ENCODE peak calls at places on chromosome 10, in seven cellular contexts. V is mammary epithelial cell, L is psoas muscle, J is A549, X is PC-9, A is heart left ventricle, S is ovary. O is an unnamed sample.

GRCh38 chr10:86647773-86648705 is 6.3 kb upstream of the OPN4 start:
- DNase-seq in J (no peak), X (peak; percentile 33), V (peak; percentile 79), A (no peak), S (no peak), L (no peak), O (peak; percentile 86)

GRCh38 chr10:52031771-52032170 is 282.3 kb upstream of the DKK1 start:
- DNase-seq in V (no peak), J (no peak), A (no peak), L (no peak), S (no peak), X (no peak), O (no peak)

GRCh38 chr10:77893386-77893785 is 33.2 kb downstream of the DLG5 start:
- DNase-seq in J (no peak), V (no peak), S (no peak), A (no peak), L (no peak), X (no peak), O (no peak)

GRCh38 chr10:70634011-70634410 is 31.5 kb upstream of the PRF1 start:
- DNase-seq in L (no peak), J (no peak), X (no peak), V (peak; percentile 61), S (no peak), A (no peak), O (peak; percentile 82)

GRCh38 chr10:119849944-119850343 is 22.7 kb downstream of the MCMBP start:
- DNase-seq in L (no peak), S (no peak), X (no peak), A (no peak), J (no peak), V (no peak), O (no peak)

GRCh38 chr10:96996275-96996980 is 164.3 kb downstream of the LCOR start:
- DNase-seq in S (no peak), L (no peak), X (no peak), V (no peak), J (no peak), A (no peak), O (no peak)

GRCh38 chr10:127279334-127279774 is 83.0 kb upstream of the INSYN2A start:
- DNase-seq in V (no peak), X (no peak), L (no peak), J (no peak), A (no peak), S (no peak), O (no peak)

GRCh38 chr10:6218692-6219493 is 16.2 kb downstream of the PFKFB3 start:
- DNase-seq in X (no peak), S (no peak), V (peak; percentile 100), L (peak; percentile 66), A (no peak), J (no peak), O (peak; percentile 100)

GRCh38 chr10:25492680-25493079 is 317.9 kb downstream of the GPR158 start:
- DNase-seq in V (no peak), J (no peak), A (no peak), L (no peak), X (no peak), S (no peak), O (no peak)

DNA sequence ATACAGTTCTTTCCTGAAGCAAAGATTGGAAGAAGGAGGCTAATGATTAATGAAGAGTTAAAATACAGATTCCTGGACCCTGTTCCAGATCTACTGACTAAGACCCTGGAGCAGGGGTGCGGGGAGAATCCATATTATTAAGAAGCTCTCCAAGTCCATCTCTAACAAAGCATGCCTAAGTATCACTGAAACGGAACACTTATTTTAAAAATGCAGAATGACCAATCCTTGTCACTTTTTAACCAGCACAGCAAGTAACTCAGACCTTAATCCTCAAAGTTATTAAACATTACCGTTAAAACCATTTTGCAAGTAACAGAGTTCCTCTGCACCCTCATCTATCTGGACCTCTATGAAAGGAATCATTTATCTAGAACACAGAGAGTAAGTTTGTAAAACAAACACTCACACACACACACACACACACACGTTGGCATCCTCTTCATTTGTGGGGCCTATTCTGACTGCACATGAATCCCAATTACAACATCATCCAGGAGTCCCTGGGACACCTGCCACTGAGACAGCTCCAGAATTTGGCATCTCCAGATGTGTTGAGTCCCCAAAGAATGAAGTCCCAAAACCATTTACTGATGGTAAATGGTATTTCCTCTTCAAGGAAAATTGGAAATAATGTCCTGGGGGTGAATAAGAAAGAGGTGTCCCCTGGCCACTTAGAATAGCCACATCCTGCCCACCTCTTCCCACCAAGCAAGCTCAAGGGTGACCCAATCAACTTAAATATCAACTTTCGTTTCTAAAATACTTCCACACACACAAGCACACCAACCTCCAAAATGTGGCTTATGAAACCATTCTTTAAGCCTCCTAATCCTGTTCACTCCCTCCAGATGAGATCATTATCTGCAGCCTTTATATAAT is 117.5 kb downstream of the PARD3 start:
- DNase-seq in L (no peak), J (no peak), S (no peak), X (no peak), V (no peak), A (no peak), O (no peak)
- H3K27ac ChIP-seq in L (no peak overlapping the region), J (peak overlapping the region; percentile 69), S (no peak overlapping the region), X (no peak overlapping the region), V (no peak overlapping the region), A (no peak overlapping the region), O (no peak overlapping the region)

DNA sequence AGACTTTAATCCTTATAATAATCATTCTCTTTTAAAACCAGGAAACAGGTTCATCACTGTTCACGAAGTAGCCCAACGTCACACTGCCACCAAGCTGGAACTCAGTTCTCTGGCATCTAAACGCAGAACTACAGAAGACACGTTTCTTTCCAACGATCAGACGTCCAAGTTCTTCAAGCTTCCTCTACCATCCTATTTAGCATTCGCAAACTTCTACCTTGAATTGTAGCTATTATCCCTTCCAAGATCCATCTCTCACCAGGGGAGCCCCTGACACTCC is 647 bp downstream of the TRDMT1 start:
- DNase-seq in S (peak; percentile 62), V (peak; percentile 50), J (peak; percentile 37), X (peak; percentile 30), A (peak; percentile 48), L (peak; percentile 49), O (no peak)
- TF ChIP-seq CTCF in S (no peak), V (no peak), J (no peak), X (no peak), A (peak; percentile 37), L (no peak), O (peak; percentile 41)

DNA sequence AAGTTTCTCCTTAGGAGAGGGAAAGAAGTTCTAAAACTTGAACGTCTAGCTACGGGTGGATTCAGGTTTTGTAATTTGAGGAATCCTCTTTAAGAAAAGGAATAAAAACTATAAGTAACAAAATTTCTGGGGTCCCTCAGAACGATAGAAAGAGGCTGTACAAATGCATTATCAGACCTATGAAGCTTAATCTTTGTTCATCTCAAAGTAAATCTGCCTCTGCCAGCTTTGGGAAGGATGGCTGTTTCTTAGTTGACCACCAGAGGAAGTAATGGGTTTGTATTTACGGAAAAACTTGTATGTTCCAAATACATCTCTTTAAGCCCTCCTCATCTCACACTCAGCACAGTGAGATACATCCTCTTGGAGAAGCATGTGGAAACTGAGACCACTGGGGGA is 864 bp downstream of the PSTK start:
- DNase-seq in A (no peak), L (no peak), V (peak; percentile 31), X (no peak), J (peak; percentile 57), S (no peak), O (no peak)
- H3K27ac ChIP-seq in A (no peak overlapping the region), L (no peak overlapping the region), V (peak overlapping the region; percentile 45), X (no peak overlapping the region), J (peak overlapping the region; percentile 88), S (peak overlapping the region; percentile 96), O (no peak overlapping the region)

GRCh38 chr10:53675201-53675600 is 902.6 kb upstream of the MBL2 start:
- DNase-seq in J (no peak), V (no peak), L (no peak), X (no peak), S (no peak), A (no peak), O (no peak)
- TF ChIP-seq CTCF in J (no peak), V (no peak), L (no peak), X (no peak), S (no peak), A (no peak), O (no peak)